ENCODE peak calls at places on chromosomes 13 and 19, in seven cellular contexts. G is activated CD8-positive, alpha-beta memory T cell treated with anti-CD3 and anti-CD28 coated beads for 1 hour; Z is transverse colon; H is DMS153; X is amniotic stem cell; P is H7; Y is cardiac fibroblast. D is an unnamed sample.

GRCh38 chr13:66578305-66578704 is 651.8 kb downstream of the PCDH9 start:
- DNase-seq in G (no peak), Z (no peak), H (no peak), X (no peak), P (no peak), Y (no peak), D (no peak)

GRCh38 chr13:74678308-74678958 is 544.2 kb upstream of the KLF12 start:
- DNase-seq in G (no peak), Z (no peak), H (no peak), X (no peak), P (no peak), Y (no peak), D (no peak)

GRCh38 chr19:13033819-13034611 is 38.7 kb downstream of the NFIX start:
- DNase-seq in G (no peak), Z (peak; percentile 88), H (peak; percentile 61), X (no peak), P (peak; percentile 92), Y (peak; percentile 79), D (no peak)

GRCh38 chr19:6739390-6739883 is at the start of gene TRIP10:
- DNase-seq in G (peak; percentile 48), Z (peak; percentile 89), H (peak; percentile 25), X (peak; percentile 77), P (peak; percentile 97), Y (peak; percentile 89), D (no peak)

GRCh38 chr13:110322126-110322827 is 15.2 kb downstream of the COL4A2 start:
- DNase-seq in G (no peak), Z (no peak), H (no peak), X (no peak), P (peak; percentile 14), Y (no peak), D (no peak)

GRCh38 chr19:18660051-18660910 is 23.2 kb upstream of the CRTC1 start:
- DNase-seq in G (no peak), Z (peak; percentile 28), H (no peak), X (no peak), P (peak; percentile 72), Y (peak; percentile 67), D (peak; percentile 60)

GRCh38 chr13:40969169-40969901 is 49.8 kb downstream of the ELF1 start:
- DNase-seq in G (no peak), Z (no peak), H (no peak), X (no peak), P (no peak), Y (no peak), D (no peak)

GRCh38 chr13:108924154-108924940 is 294.9 kb downstream of the MYO16 start:
- DNase-seq in G (no peak), Z (no peak), H (no peak), X (no peak), P (peak; percentile 44), Y (no peak), D (no peak)

GRCh38 chr19:27736225-27736624 is 1476.7 kb downstream of the UQCRFS1 start:
- DNase-seq in G (no peak), Z (no peak), H (no peak), X (no peak), P (no peak), Y (no peak), D (no peak)

GRCh38 chr13:80924596-80924995 is 583.7 kb upstream of the SPRY2 start:
- DNase-seq in G (no peak), Z (no peak), H (no peak), X (no peak), P (no peak), Y (peak; percentile 81), D (no peak)

GRCh38 chr13:102948006-102948405 is 102.2 kb downstream of the ERCC5 start:
- DNase-seq in G (no peak), Z (no peak), H (no peak), X (no peak), P (no peak), Y (peak; percentile 5), D (no peak)

GRCh38 chr13:28406728-28407266 is 88.1 kb downstream of the FLT1 start:
- DNase-seq in G (no peak), Z (no peak), H (no peak), X (no peak), P (no peak), Y (no peak), D (no peak)

D was measured in RWPE2.